ENCODE peak calls at places on chromosome 1, in ten cellular contexts. One of them, this sample, is unnamed.
A peak's percentile ranks its signal among the peaks of the same experiment; 100 is the strongest.

GRCh38 chr1:39970274-39970673 is 15.3 kb downstream of the MFSD2A start:
- DNase-seq in SK-N-SH: no peak
- DNase-seq in heart left ventricle: no peak
- DNase-seq in body of pancreas: no peak
- DNase-seq in AG04450: no peak
- DNase-seq in PC-9: peak; percentile 23
- DNase-seq in brain microvascular endothelial cell: no peak
- DNase-seq in IMR-90: no peak
- DNase-seq in A549: no peak
- DNase-seq in breast epithelium: no peak
- DNase-seq in this sample: no peak

GRCh38 chr1:223815865-223816264 is 29.9 kb downstream of the TP53BP2 start:
- DNase-seq in breast epithelium: no peak
- DNase-seq in heart left ventricle: no peak
- DNase-seq in IMR-90: peak; percentile 39
- DNase-seq in PC-9: no peak
- DNase-seq in body of pancreas: no peak
- DNase-seq in AG04450: no peak
- DNase-seq in A549: no peak
- DNase-seq in SK-N-SH: no peak
- DNase-seq in brain microvascular endothelial cell: peak; percentile 71
- DNase-seq in this sample: no peak

GRCh38 chr1:183758913-183759312 is 46.0 kb upstream of the RGL1 start:
- DNase-seq in A549: no peak
- DNase-seq in AG04450: no peak
- DNase-seq in body of pancreas: no peak
- DNase-seq in brain microvascular endothelial cell: no peak
- DNase-seq in IMR-90: no peak
- DNase-seq in SK-N-SH: no peak
- DNase-seq in heart left ventricle: no peak
- DNase-seq in breast epithelium: no peak
- DNase-seq in PC-9: no peak
- DNase-seq in this sample: no peak

GRCh38 chr1:91564888-91565700 is 64.4 kb downstream of the CDC7 start:
- DNase-seq in breast epithelium: no peak
- DNase-seq in PC-9: no peak
- DNase-seq in IMR-90: peak; percentile 91
- DNase-seq in brain microvascular endothelial cell: no peak
- DNase-seq in A549: no peak
- DNase-seq in AG04450: peak; percentile 80
- DNase-seq in heart left ventricle: peak; percentile 39
- DNase-seq in SK-N-SH: no peak
- DNase-seq in body of pancreas: no peak
- DNase-seq in this sample: no peak

GRCh38 chr1:53371851-53372250 is 44.0 kb upstream of the LRP8 start:
- DNase-seq in IMR-90: no peak
- DNase-seq in body of pancreas: no peak
- DNase-seq in breast epithelium: no peak
- DNase-seq in brain microvascular endothelial cell: no peak
- DNase-seq in heart left ventricle: no peak
- DNase-seq in SK-N-SH: no peak
- DNase-seq in PC-9: no peak
- DNase-seq in AG04450: no peak
- DNase-seq in A549: no peak
- DNase-seq in this sample: no peak

GRCh38 chr1:1308756-1309524 is 543 bp downstream of the PUSL1 start:
- DNase-seq in AG04450: no peak
- DNase-seq in body of pancreas: peak; percentile 59
- DNase-seq in heart left ventricle: no peak
- DNase-seq in SK-N-SH: peak; percentile 71
- DNase-seq in brain microvascular endothelial cell: no peak
- DNase-seq in PC-9: peak; percentile 55
- DNase-seq in breast epithelium: no peak
- DNase-seq in A549: no peak
- DNase-seq in IMR-90: no peak
- DNase-seq in this sample: peak; percentile 42

GRCh38 chr1:244839656-244840055 is 4.2 kb downstream of the COX20 start:
- DNase-seq in body of pancreas: no peak
- DNase-seq in brain microvascular endothelial cell: no peak
- DNase-seq in SK-N-SH: no peak
- DNase-seq in AG04450: no peak
- DNase-seq in breast epithelium: no peak
- DNase-seq in A549: no peak
- DNase-seq in PC-9: no peak
- DNase-seq in IMR-90: peak; percentile 17
- DNase-seq in heart left ventricle: no peak
- DNase-seq in this sample: no peak

GRCh38 chr1:226425431-226426031 is 17.6 kb upstream of the PARP1 start:
- DNase-seq in SK-N-SH: no peak
- DNase-seq in heart left ventricle: no peak
- DNase-seq in IMR-90: no peak
- DNase-seq in body of pancreas: no peak
- DNase-seq in brain microvascular endothelial cell: no peak
- DNase-seq in A549: no peak
- DNase-seq in breast epithelium: no peak
- DNase-seq in PC-9: no peak
- DNase-seq in AG04450: no peak
- DNase-seq in this sample: no peak

GRCh38 chr1:1318131-1318652 is 6.3 kb downstream of the INTS11 start:
- DNase-seq in AG04450: peak; percentile 83
- DNase-seq in A549: no peak
- DNase-seq in PC-9: peak; percentile 86
- DNase-seq in heart left ventricle: peak; percentile 88
- DNase-seq in body of pancreas: peak; percentile 82
- DNase-seq in brain microvascular endothelial cell: peak; percentile 95
- DNase-seq in breast epithelium: peak; percentile 93
- DNase-seq in IMR-90: peak; percentile 95
- DNase-seq in SK-N-SH: no peak
- DNase-seq in this sample: peak; percentile 88

GRCh38 chr1:32179443-32180185 is at the start of gene TXLNA:
- DNase-seq in IMR-90: peak; percentile 87
- DNase-seq in PC-9: peak; percentile 91
- DNase-seq in SK-N-SH: peak; percentile 98
- DNase-seq in body of pancreas: peak; percentile 92
- DNase-seq in A549: peak; percentile 92
- DNase-seq in brain microvascular endothelial cell: peak; percentile 85
- DNase-seq in AG04450: peak; percentile 68
- DNase-seq in heart left ventricle: peak; percentile 96
- DNase-seq in breast epithelium: peak; percentile 92
- DNase-seq in this sample: peak; percentile 95

GRCh38 chr1:201891451-201892045 is 2.9 kb downstream of the SHISA4 start:
- DNase-seq in A549: no peak
- DNase-seq in breast epithelium: no peak
- DNase-seq in body of pancreas: no peak
- DNase-seq in heart left ventricle: no peak
- DNase-seq in PC-9: no peak
- DNase-seq in SK-N-SH: no peak
- DNase-seq in IMR-90: no peak
- DNase-seq in brain microvascular endothelial cell: no peak
- DNase-seq in AG04450: no peak
- DNase-seq in this sample: no peak
- H3K27ac ChIP-seq in A549: no peak overlapping the region
- H3K27ac ChIP-seq in breast epithelium: no peak overlapping the region
- H3K27ac ChIP-seq in body of pancreas: no peak overlapping the region
- H3K27ac ChIP-seq in heart left ventricle: no peak overlapping the region
- H3K27ac ChIP-seq in PC-9: no peak overlapping the region
- H3K27ac ChIP-seq in SK-N-SH: no peak overlapping the region
- H3K27ac ChIP-seq in IMR-90: no peak overlapping the region
- H3K27ac ChIP-seq in brain microvascular endothelial cell: no peak overlapping the region
- H3K27ac ChIP-seq in AG04450: peak overlapping the region; percentile 2
- H3K27ac ChIP-seq in this sample: no peak overlapping the region

GRCh38 chr1:158020877-158021630 is 27.6 kb downstream of the KIRREL1 start:
- DNase-seq in IMR-90: no peak
- DNase-seq in AG04450: no peak
- DNase-seq in SK-N-SH: no peak
- DNase-seq in body of pancreas: no peak
- DNase-seq in breast epithelium: no peak
- DNase-seq in A549: no peak
- DNase-seq in PC-9: no peak
- DNase-seq in brain microvascular endothelial cell: no peak
- DNase-seq in heart left ventricle: no peak
- DNase-seq in this sample: no peak
- H3K4me3 ChIP-seq in IMR-90: no peak overlapping the region
- H3K4me3 ChIP-seq in AG04450: no peak overlapping the region
- H3K4me3 ChIP-seq in SK-N-SH: no peak overlapping the region
- H3K4me3 ChIP-seq in body of pancreas: no peak overlapping the region
- H3K4me3 ChIP-seq in breast epithelium: no peak overlapping the region
- H3K4me3 ChIP-seq in A549: no peak overlapping the region
- H3K4me3 ChIP-seq in PC-9: no peak overlapping the region
- H3K4me3 ChIP-seq in brain microvascular endothelial cell: no peak overlapping the region
- H3K4me3 ChIP-seq in heart left ventricle: no peak overlapping the region
- H3K4me3 ChIP-seq in this sample: no peak overlapping the region

GRCh38 chr1:61469365-61469764 is 255.6 kb downstream of the TM2D1 start:
- DNase-seq in heart left ventricle: no peak
- DNase-seq in breast epithelium: no peak
- DNase-seq in IMR-90: no peak
- DNase-seq in PC-9: no peak
- DNase-seq in SK-N-SH: no peak
- DNase-seq in A549: no peak
- DNase-seq in AG04450: no peak
- DNase-seq in brain microvascular endothelial cell: no peak
- DNase-seq in body of pancreas: no peak
- DNase-seq in this sample: no peak
- H3K27ac ChIP-seq in heart left ventricle: no peak overlapping the region
- H3K27ac ChIP-seq in breast epithelium: no peak overlapping the region
- H3K27ac ChIP-seq in IMR-90: no peak overlapping the region
- H3K27ac ChIP-seq in PC-9: no peak overlapping the region
- H3K27ac ChIP-seq in SK-N-SH: no peak overlapping the region
- H3K27ac ChIP-seq in A549: no peak overlapping the region
- H3K27ac ChIP-seq in AG04450: no peak overlapping the region
- H3K27ac ChIP-seq in brain microvascular endothelial cell: no peak overlapping the region
- H3K27ac ChIP-seq in body of pancreas: no peak overlapping the region
- H3K27ac ChIP-seq in this sample: no peak overlapping the region

GRCh38 chr1:166808959-166809358 is 30.3 kb upstream of the POGK start:
- DNase-seq in brain microvascular endothelial cell: no peak
- DNase-seq in breast epithelium: no peak
- DNase-seq in AG04450: no peak
- DNase-seq in SK-N-SH: no peak
- DNase-seq in IMR-90: no peak
- DNase-seq in body of pancreas: no peak
- DNase-seq in heart left ventricle: no peak
- DNase-seq in PC-9: no peak
- DNase-seq in A549: no peak
- DNase-seq in this sample: no peak
- H3K4me3 ChIP-seq in brain microvascular endothelial cell: no peak overlapping the region
- H3K4me3 ChIP-seq in breast epithelium: no peak overlapping the region
- H3K4me3 ChIP-seq in AG04450: no peak overlapping the region
- H3K4me3 ChIP-seq in SK-N-SH: no peak overlapping the region
- H3K4me3 ChIP-seq in IMR-90: no peak overlapping the region
- H3K4me3 ChIP-seq in body of pancreas: no peak overlapping the region
- H3K4me3 ChIP-seq in heart left ventricle: no peak overlapping the region
- H3K4me3 ChIP-seq in PC-9: no peak overlapping the region
- H3K4me3 ChIP-seq in A549: no peak overlapping the region
- H3K4me3 ChIP-seq in this sample: no peak overlapping the region

DNA sequence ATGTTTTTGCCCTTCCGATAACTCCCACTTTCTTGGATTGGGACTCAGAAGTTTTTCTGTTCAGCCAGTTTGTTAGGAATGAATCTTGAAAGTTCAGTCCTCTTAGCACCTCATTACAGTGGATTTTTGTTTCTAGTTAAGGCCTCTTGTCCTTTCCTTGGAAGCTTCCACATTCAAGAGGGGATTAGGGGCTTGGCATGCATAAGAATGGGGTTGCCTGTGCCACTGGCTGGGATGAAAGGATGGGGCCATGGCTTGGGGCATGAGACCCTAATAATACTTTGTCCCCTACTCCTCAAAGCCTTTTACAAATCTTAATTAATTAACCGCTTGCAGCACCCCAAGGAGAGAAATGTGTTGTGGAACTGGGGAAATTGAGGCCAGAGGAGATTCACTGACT is 2.4 kb upstream of the DHDDS start:
- DNase-seq in heart left ventricle: no peak
- DNase-seq in PC-9: no peak
- DNase-seq in IMR-90: no peak
- DNase-seq in AG04450: no peak
- DNase-seq in body of pancreas: no peak
- DNase-seq in SK-N-SH: no peak
- DNase-seq in breast epithelium: no peak
- DNase-seq in A549: no peak
- DNase-seq in brain microvascular endothelial cell: no peak
- DNase-seq in this sample: no peak
- H3K27ac ChIP-seq in heart left ventricle: no peak overlapping the region
- H3K27ac ChIP-seq in PC-9: no peak overlapping the region
- H3K27ac ChIP-seq in IMR-90: no peak overlapping the region
- H3K27ac ChIP-seq in AG04450: no peak overlapping the region
- H3K27ac ChIP-seq in body of pancreas: no peak overlapping the region
- H3K27ac ChIP-seq in SK-N-SH: no peak overlapping the region
- H3K27ac ChIP-seq in breast epithelium: no peak overlapping the region
- H3K27ac ChIP-seq in A549: no peak overlapping the region
- H3K27ac ChIP-seq in brain microvascular endothelial cell: no peak overlapping the region
- H3K27ac ChIP-seq in this sample: no peak overlapping the region